ENCODE peak calls at places on chromosomes 16 and 17, in nine cellular contexts. W is GM06990, P is mucosa of descending colon, C is AG04449, E is AG10803, T is AG09309, G is A549, F is NB4, H is choroid plexus epithelial cell. B is an unnamed sample.

GRCh38 chr16:29698042-29698441 is 19.1 kb downstream of the QPRT start:
- DNase-seq in H (no peak), F (no peak), C (no peak), W (no peak), P (no peak), G (no peak), T (no peak), E (no peak), B (no peak)

GRCh38 chr17:75524269-75524970 is 1.1 kb upstream of the LLGL2 start:
- DNase-seq in H (no peak), P (no peak), E (no peak), G (no peak), F (no peak), T (no peak), C (no peak), W (no peak), B (no peak)

GRCh38 chr17:74919440-74920305 is 3.4 kb downstream of the USH1G start:
- DNase-seq in H (peak), E (peak), C (no peak), W (no peak), P (peak), F (no peak), G (peak), T (no peak), B (no peak)

GRCh38 chr16:84839956-84840355 is 20.2 kb downstream of the CRISPLD2 start:
- DNase-seq in W (no peak), H (peak), F (peak), P (no peak), C (no peak), G (peak), E (peak), T (peak), B (no peak)

GRCh38 chr17:78715000-78715771 is 66.9 kb downstream of the CYTH1 start:
- DNase-seq in T (no peak), H (no peak), W (no peak), E (peak), F (no peak), C (no peak), P (no peak), G (no peak), B (no peak)

GRCh38 chr17:48520631-48521045 is 10.2 kb downstream of the HOXB1 start:
- DNase-seq in F (no peak), H (no peak), G (no peak), C (no peak), W (no peak), E (peak), T (no peak), P (no peak), B (no peak)

GRCh38 chr16:10523025-10523424 is 57.4 kb downstream of the EMP2 start:
- DNase-seq in T (no peak), W (no peak), G (no peak), E (no peak), H (no peak), P (no peak), C (no peak), F (no peak), B (no peak)

GRCh38 chr17:66306413-66306812 is 4.0 kb downstream of the PRKCA start:
- DNase-seq in F (no peak), W (no peak), E (peak), T (no peak), C (no peak), G (no peak), H (peak), P (no peak), B (no peak)

GRCh38 chr17:69466905-69467630 is 52.6 kb downstream of the MAP2K6 start:
- DNase-seq in C (no peak), E (peak), W (no peak), T (no peak), G (no peak), F (no peak), P (no peak), H (peak), B (peak)

GRCh38 chr17:19386276-19386863 is 620 bp downstream of the MFAP4 start:
- DNase-seq in C (no peak), F (peak), G (peak), W (no peak), T (peak), E (peak), P (no peak), H (peak), B (no peak)

GRCh38 chr16:88465387-88465983 is 12.4 kb downstream of the ZFPM1 start:
- DNase-seq in H (no peak), W (no peak), C (no peak), G (no peak), F (no peak), E (no peak), P (no peak), T (no peak), B (no peak)

GRCh38 chr16:67490330-67491096 is 7.2 kb upstream of the AGRP start:
- DNase-seq in F (peak), E (peak), G (no peak), C (no peak), P (no peak), T (peak), W (no peak), H (no peak), B (no peak)

GRCh38 chr17:30809867-30810266 is 14.6 kb downstream of the CRLF3 start:
- DNase-seq in E (no peak), P (no peak), W (no peak), G (no peak), H (no peak), T (no peak), C (no peak), F (no peak), B (no peak)

GRCh38 chr16:83878838-83879237 is 20.1 kb upstream of the MLYCD start:
- DNase-seq in T (peak), C (no peak), W (no peak), F (peak), H (peak), E (peak), P (peak), G (peak), B (peak)

GRCh38 chr16:17666293-17666692 is 195.5 kb upstream of the XYLT1 start:
- DNase-seq in F (no peak), C (no peak), T (no peak), P (no peak), E (no peak), H (no peak), W (no peak), G (no peak), B (no peak)

GRCh38 chr17:50146230-50146926 is 4.1 kb downstream of the PPP1R9B start:
- DNase-seq in C (no peak), E (no peak), T (no peak), G (no peak), H (no peak), F (no peak), P (no peak), W (no peak), B (no peak)

GRCh38 chr17:65088621-65089385 is 32.3 kb upstream of the GNA13 start:
- DNase-seq in W (no peak), E (no peak), T (no peak), H (no peak), G (no peak), C (no peak), P (no peak), F (no peak), B (no peak)

GRCh38 chr17:16261049-16261448 is 44.0 kb downstream of the PIGL start:
- DNase-seq in E (no peak), P (no peak), C (no peak), G (no peak), T (no peak), W (no peak), F (no peak), H (no peak), B (no peak)

DNA sequence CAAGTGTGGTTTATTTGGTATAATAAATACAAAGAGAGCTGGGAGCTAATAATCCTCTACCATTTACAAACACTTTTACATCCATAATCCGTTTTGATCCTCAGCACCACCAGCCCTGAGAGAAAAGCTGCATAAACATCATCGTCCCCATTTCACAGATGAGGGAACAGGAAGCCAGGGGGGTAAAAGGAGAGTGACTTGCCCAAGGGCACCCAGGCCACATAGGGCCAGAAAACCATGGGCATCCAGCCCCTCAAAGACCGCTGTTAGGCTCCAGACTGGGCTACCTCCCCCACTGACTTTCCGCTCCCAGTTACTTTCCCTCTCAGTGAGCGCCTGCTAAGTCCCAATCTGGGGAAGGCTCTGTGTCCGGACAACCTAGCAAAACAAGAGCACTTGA is 6.7 kb downstream of the STX1B start:
- DNase-seq in G (no peak), P (no peak), F (no peak), C (no peak), T (no peak), W (no peak), H (no peak), E (no peak), B (no peak)
- TF ChIP-seq CTCF in G (no peak), P (no peak), F (no peak), C (no peak), T (no peak), W (no peak), H (no peak), E (no peak), B (no peak)

GRCh38 chr17:28327031-28327607 is 8.1 kb downstream of the TMEM97 start:
- DNase-seq in H (peak), P (no peak), F (no peak), G (no peak), W (no peak), T (no peak), C (no peak), E (no peak), B (no peak)
- H3K4me3 ChIP-seq in H (no peak), P (no peak), F (no peak), G (no peak), W (no peak), T (no peak), C (no peak), E (no peak), B (no peak)

GRCh38 chr16:49855280-49855821 is 561 bp downstream of the ZNF423 start:
- DNase-seq in H (peak), P (peak), E (peak), F (peak), W (peak), C (no peak), T (no peak), G (peak), B (no peak)
- TF ChIP-seq CTCF in H (no peak), P (no peak), E (no peak), F (no peak), W (no peak), C (no peak), T (no peak), G (no peak), B (no peak)

DNA sequence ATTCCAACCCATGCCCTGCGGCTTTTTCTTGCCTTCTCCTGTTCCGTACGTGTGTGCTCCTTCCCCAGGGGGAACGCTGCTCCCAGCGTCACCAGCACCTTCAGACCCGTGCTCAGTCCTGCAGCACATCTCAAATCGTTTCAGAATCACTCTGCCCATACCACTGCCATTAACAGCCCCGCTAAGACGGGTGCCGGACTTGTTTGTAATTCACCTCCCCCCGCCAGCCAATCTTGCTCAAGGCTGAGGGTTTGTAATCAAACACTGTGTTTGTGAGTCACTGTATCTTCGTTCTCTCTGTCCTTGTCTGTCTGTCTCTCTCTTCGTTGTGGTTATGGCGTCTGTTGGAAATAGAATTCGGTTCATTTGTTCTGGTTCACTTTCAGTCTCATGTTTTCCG is 17.3 kb downstream of the CARD14 start:
- DNase-seq in H (peak), C (no peak), T (peak), G (peak), F (no peak), E (peak), P (no peak), W (no peak), B (no peak)
- H3K4me3 ChIP-seq in H (no peak), C (no peak), T (peak), G (peak), F (no peak), E (peak), P (no peak), W (no peak), B (no peak)

DNA sequence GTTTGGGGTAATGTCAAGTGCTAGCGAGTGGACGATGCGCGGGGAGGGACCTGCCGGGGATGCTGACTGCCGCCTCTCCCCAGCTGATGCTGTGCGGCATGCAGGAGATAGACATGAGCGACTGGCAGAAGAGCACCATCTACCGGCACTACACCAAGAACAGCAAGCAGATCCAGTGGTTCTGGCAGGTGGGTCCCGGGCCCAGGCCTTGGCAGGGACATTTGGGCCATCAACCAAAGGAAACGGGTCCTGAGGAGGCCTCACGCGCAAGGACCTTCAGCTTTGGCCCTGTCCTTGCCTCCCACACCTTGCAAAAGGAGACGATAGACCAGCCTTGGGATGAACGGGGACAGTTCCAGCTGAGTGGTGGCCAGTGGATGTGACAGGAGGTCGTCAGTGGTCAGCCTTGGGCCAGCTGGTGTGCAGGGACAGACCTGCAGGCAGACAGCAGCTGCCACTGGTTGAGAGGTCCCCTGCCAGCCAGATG is 13.6 kb upstream of the CLEC18A start:
- DNase-seq in G (peak), H (peak), P (no peak), F (no peak), W (no peak), E (no peak), C (no peak), T (no peak), B (no peak)
- TF ChIP-seq CTCF in G (peak), H (peak), P (no peak), F (no peak), W (no peak), E (peak), C (peak), T (peak), B (peak)

B was measured in HFF-Myc.